ENCODE peak calls at places on chromosomes 3 and 15, in eight cellular contexts. H is activated CD4-positive, alpha-beta memory T cell treated with anti-CD3 and anti-CD28 coated beads for 36 hours; L is caudate nucleus; W is iris pigment epithelial cell; D is NCI-H1105; N is stimulated activated naive CD8-positive, alpha-beta T cell treated with anti-CD3 and anti-CD28 coated beads, Interleukin-15, amount 100 ng/mL, for 72 hours; J is HEK293T; Y is stimulated activated CD4-positive, alpha-beta T cell treated with anti-CD3 and anti-CD28 coated beads, Interleukin-12 subunit alpha, Interleukin-12 subunit beta, amount 100 ng/mL, for 48 hours. T is an unnamed sample.

GRCh38 chr3:27166888-27167287 is 202.3 kb downstream of the NEK10 start:
- DNase-seq in N (no peak), W (peak; percentile 98), H (no peak), D (no peak), L (no peak), Y (no peak), J (no peak), T (no peak)

GRCh38 chr15:95935852-95936251 is 394.6 kb upstream of the NR2F2 start:
- DNase-seq in N (no peak), L (no peak), J (no peak), W (no peak), H (no peak), Y (no peak), D (no peak), T (no peak)

GRCh38 chr3:38163117-38163870 is 2.0 kb upstream of the OXSR1 start:
- DNase-seq in L (no peak), Y (no peak), H (peak; percentile 33), J (no peak), W (no peak), N (no peak), D (no peak), T (no peak)

GRCh38 chr3:73805435-73805834 is 180.7 kb upstream of the PDZRN3 start:
- DNase-seq in H (no peak), D (no peak), N (no peak), W (no peak), L (no peak), J (no peak), Y (no peak), T (no peak)

GRCh38 chr3:67819447-67819846 is 165.0 kb upstream of the SUCLG2 start:
- DNase-seq in L (no peak), D (peak; percentile 13), H (peak; percentile 20), Y (no peak), J (no peak), W (no peak), N (no peak), T (no peak)

GRCh38 chr15:79431636-79432344 is at the start of gene MINAR1:
- DNase-seq in W (peak; percentile 56), J (peak; percentile 68), H (no peak), N (no peak), Y (no peak), L (no peak), D (no peak), T (peak; percentile 43)

GRCh38 chr3:40254898-40255297 is 54.6 kb upstream of the EIF1B start:
- DNase-seq in N (no peak), H (no peak), L (no peak), D (no peak), W (no peak), Y (no peak), J (no peak), T (no peak)

GRCh38 chr15:70066422-70066821 is 31.3 kb downstream of the TLE3 start:
- DNase-seq in W (peak; percentile 32), H (no peak), D (no peak), N (no peak), L (no peak), Y (no peak), J (no peak), T (no peak)

GRCh38 chr3:34012102-34012461 is 213.7 kb downstream of the PDCD6IP start:
- DNase-seq in L (no peak), W (peak; percentile 99), H (no peak), N (no peak), J (no peak), D (no peak), Y (no peak), T (no peak)

GRCh38 chr3:155869664-155870063 is 786 bp upstream of the GMPS start:
- DNase-seq in Y (no peak), W (no peak), N (no peak), H (no peak), D (no peak), L (no peak), J (no peak), T (no peak)

GRCh38 chr3:80451393-80451792 is 683.6 kb upstream of the ROBO1 start:
- DNase-seq in H (no peak), W (no peak), L (no peak), J (no peak), D (no peak), Y (no peak), N (no peak), T (no peak)

GRCh38 chr3:158217992-158218391 is 108.1 kb downstream of the RSRC1 start:
- DNase-seq in L (no peak), H (no peak), D (no peak), Y (no peak), J (no peak), N (no peak), W (no peak), T (no peak)

GRCh38 chr3:104596054-104596453 is 770.7 kb upstream of the ALCAM start:
- DNase-seq in L (no peak), Y (no peak), J (no peak), W (peak; percentile 16), N (no peak), D (no peak), H (no peak), T (peak; percentile 30)

GRCh38 chr3:13364602-13365271 is 55.4 kb downstream of the NUP210 start:
- DNase-seq in W (peak; percentile 7), J (no peak), N (no peak), Y (no peak), D (no peak), L (no peak), H (no peak), T (no peak)

GRCh38 chr3:11612515-11613184 is 31.1 kb downstream of the VGLL4 start:
- DNase-seq in N (no peak), H (no peak), L (no peak), D (no peak), W (no peak), Y (no peak), J (no peak), T (no peak)

GRCh38 chr15:72197045-72197459 is 535 bp downstream of the GRAMD2A start:
- DNase-seq in N (no peak), W (no peak), L (no peak), Y (no peak), D (no peak), J (no peak), H (no peak), T (no peak)

GRCh38 chr15:52491460-52491859 is 37.2 kb downstream of the MYO5A start:
- DNase-seq in W (peak; percentile 39), H (no peak), J (no peak), L (no peak), N (no peak), Y (no peak), D (no peak), T (no peak)

GRCh38 chr3:123534264-123534663 is 50.6 kb downstream of the HACD2 start:
- DNase-seq in D (no peak), J (no peak), H (no peak), L (no peak), W (no peak), Y (no peak), N (no peak), T (no peak)

GRCh38 chr3:172179680-172180399 is 140.5 kb downstream of the FNDC3B start:
- DNase-seq in L (no peak), D (no peak), N (no peak), Y (no peak), H (no peak), J (no peak), W (no peak), T (no peak)

T was measured in NCI-H2081.